ENCODE peak calls at places on chromosomes 3 and 15, in five cellular contexts. One of them, this sample, is unnamed.

GRCh38 chr3:9870978-9871377 is 9.1 kb downstream of the CIDEC start:
- DNase-seq in GM19239: no peak
- DNase-seq in transverse colon: no peak
- DNase-seq in B cell: no peak
- DNase-seq in ELR: peak; percentile 86
- DNase-seq in this sample: no peak

GRCh38 chr3:158097571-158098553 is 8.4 kb downstream of the SHOX2 start:
- DNase-seq in GM19239: peak; percentile 74
- DNase-seq in transverse colon: peak; percentile 86
- DNase-seq in B cell: peak; percentile 80
- DNase-seq in ELR: peak; percentile 62
- DNase-seq in this sample: peak; percentile 88

GRCh38 chr3:128805771-128806170 is 73.6 kb upstream of the ACAD9 start:
- DNase-seq in GM19239: no peak
- DNase-seq in transverse colon: no peak
- DNase-seq in B cell: no peak
- DNase-seq in ELR: peak; percentile 89
- DNase-seq in this sample: no peak

GRCh38 chr3:10581251-10581650 is 75.9 kb upstream of the ATP2B2 start:
- DNase-seq in GM19239: no peak
- DNase-seq in transverse colon: no peak
- DNase-seq in B cell: no peak
- DNase-seq in ELR: no peak
- DNase-seq in this sample: no peak

GRCh38 chr15:66797921-66798320 is 95.9 kb downstream of the SMAD6 start:
- DNase-seq in GM19239: no peak
- DNase-seq in transverse colon: no peak
- DNase-seq in B cell: no peak
- DNase-seq in ELR: no peak
- DNase-seq in this sample: no peak

GRCh38 chr15:98755138-98755537 is 106.8 kb downstream of the IGF1R start:
- DNase-seq in GM19239: no peak
- DNase-seq in transverse colon: no peak
- DNase-seq in B cell: no peak
- DNase-seq in ELR: peak; percentile 6
- DNase-seq in this sample: no peak

GRCh38 chr3:45123841-45124269 is 22.3 kb downstream of the CDCP1 start:
- DNase-seq in GM19239: no peak
- DNase-seq in transverse colon: no peak
- DNase-seq in B cell: no peak
- DNase-seq in ELR: peak; percentile 96
- DNase-seq in this sample: no peak

GRCh38 chr3:153977148-153977547 is 144.0 kb upstream of the ARHGEF26 start:
- DNase-seq in GM19239: no peak
- DNase-seq in transverse colon: no peak
- DNase-seq in B cell: no peak
- DNase-seq in ELR: no peak
- DNase-seq in this sample: no peak

GRCh38 chr3:152524198-152525140 is 255.7 kb downstream of the MBNL1 start:
- DNase-seq in GM19239: no peak
- DNase-seq in transverse colon: peak; percentile 38
- DNase-seq in B cell: peak; percentile 45
- DNase-seq in ELR: peak; percentile 66
- DNase-seq in this sample: no peak

GRCh38 chr15:76964157-76964556 is 30.8 kb upstream of the PSTPIP1 start:
- DNase-seq in GM19239: no peak
- DNase-seq in transverse colon: no peak
- DNase-seq in B cell: no peak
- DNase-seq in ELR: peak; percentile 29
- DNase-seq in this sample: no peak

GRCh38 chr3:184685646-184686045 is 26.2 kb downstream of the MAGEF1 start:
- DNase-seq in GM19239: no peak
- DNase-seq in transverse colon: no peak
- DNase-seq in B cell: no peak
- DNase-seq in ELR: no peak
- DNase-seq in this sample: no peak

GRCh38 chr3:69197922-69198540 is 75.6 kb upstream of the LMOD3 start:
- DNase-seq in GM19239: no peak
- DNase-seq in transverse colon: peak; percentile 22
- DNase-seq in B cell: no peak
- DNase-seq in ELR: no peak
- DNase-seq in this sample: no peak

GRCh38 chr3:141147657-141148056 is 84.0 kb upstream of the PXYLP1 start:
- DNase-seq in GM19239: no peak
- DNase-seq in transverse colon: no peak
- DNase-seq in B cell: no peak
- DNase-seq in ELR: no peak
- DNase-seq in this sample: no peak

GRCh38 chr15:74322558-74323180 is 44.8 kb downstream of the CYP11A1 start:
- DNase-seq in GM19239: peak; percentile 79
- DNase-seq in transverse colon: peak; percentile 52
- DNase-seq in B cell: peak; percentile 60
- DNase-seq in ELR: peak; percentile 70
- DNase-seq in this sample: peak; percentile 81

GRCh38 chr3:177026505-177027277 is 170.6 kb downstream of the TBL1XR1 start:
- DNase-seq in GM19239: no peak
- DNase-seq in transverse colon: no peak
- DNase-seq in B cell: no peak
- DNase-seq in ELR: no peak
- DNase-seq in this sample: no peak

GRCh38 chr3:89107461-89108035 is at the start of gene EPHA3:
- DNase-seq in GM19239: no peak
- DNase-seq in transverse colon: peak; percentile 52
- DNase-seq in B cell: peak; percentile 58
- DNase-seq in ELR: peak; percentile 47
- DNase-seq in this sample: peak; percentile 8

GRCh38 chr3:71142440-71143161 is 440.9 kb downstream of the FOXP1 start:
- DNase-seq in GM19239: no peak
- DNase-seq in transverse colon: no peak
- DNase-seq in B cell: no peak
- DNase-seq in ELR: no peak
- DNase-seq in this sample: no peak

GRCh38 chr15:61097852-61098251 is 131.2 kb downstream of the RORA start:
- DNase-seq in GM19239: no peak
- DNase-seq in transverse colon: no peak
- DNase-seq in B cell: no peak
- DNase-seq in ELR: no peak
- DNase-seq in this sample: no peak

GRCh38 chr15:26667222-26667988 is 105.5 kb downstream of the GABRB3 start:
- DNase-seq in GM19239: no peak
- DNase-seq in transverse colon: no peak
- DNase-seq in B cell: no peak
- DNase-seq in ELR: no peak
- DNase-seq in this sample: no peak

GRCh38 chr15:63389902-63390301 is 8.3 kb upstream of the CA12 start:
- DNase-seq in GM19239: no peak
- DNase-seq in transverse colon: peak; percentile 96
- DNase-seq in B cell: no peak
- DNase-seq in ELR: no peak
- DNase-seq in this sample: no peak

GRCh38 chr3:134618986-134619615 is 31.7 kb downstream of the KY start:
- DNase-seq in GM19239: no peak
- DNase-seq in transverse colon: no peak
- DNase-seq in B cell: no peak
- DNase-seq in ELR: no peak
- DNase-seq in this sample: no peak

GRCh38 chr15:40291088-40291574 is 8.3 kb upstream of the ANKRD63 start:
- DNase-seq in GM19239: no peak
- DNase-seq in transverse colon: peak; percentile 68
- DNase-seq in B cell: no peak
- DNase-seq in ELR: peak; percentile 70
- DNase-seq in this sample: no peak

GRCh38 chr3:16809482-16809881 is 75.3 kb upstream of the PLCL2 start:
- DNase-seq in GM19239: no peak
- DNase-seq in transverse colon: no peak
- DNase-seq in B cell: no peak
- DNase-seq in ELR: no peak
- DNase-seq in this sample: no peak

GRCh38 chr15:51332211-51333147 is 5.9 kb downstream of the CYP19A1 start:
- DNase-seq in GM19239: no peak
- DNase-seq in transverse colon: no peak
- DNase-seq in B cell: no peak
- DNase-seq in ELR: peak; percentile 15
- DNase-seq in this sample: no peak

GRCh38 chr3:179073816-179074215 is 2.2 kb upstream of the ZMAT3 start:
- DNase-seq in GM19239: no peak
- DNase-seq in transverse colon: no peak
- DNase-seq in B cell: no peak
- DNase-seq in ELR: no peak
- DNase-seq in this sample: no peak

GRCh38 chr3:22981176-22981575 is 222.0 kb upstream of the UBE2E2 start:
- DNase-seq in GM19239: no peak
- DNase-seq in transverse colon: no peak
- DNase-seq in B cell: no peak
- DNase-seq in ELR: no peak
- DNase-seq in this sample: no peak

GRCh38 chr15:78035319-78035718 is 42.2 kb downstream of the TBC1D2B start:
- DNase-seq in GM19239: no peak
- DNase-seq in transverse colon: no peak
- DNase-seq in B cell: no peak
- DNase-seq in ELR: no peak
- DNase-seq in this sample: no peak

GRCh38 chr15:42159381-42160015 is 3.1 kb upstream of the PLA2G4F start:
- DNase-seq in GM19239: no peak
- DNase-seq in transverse colon: no peak
- DNase-seq in B cell: peak; percentile 20
- DNase-seq in ELR: no peak
- DNase-seq in this sample: no peak

GRCh38 chr15:27479232-27480140 is 508.5 kb downstream of the GABRG3 start:
- DNase-seq in GM19239: no peak
- DNase-seq in transverse colon: no peak
- DNase-seq in B cell: no peak
- DNase-seq in ELR: no peak
- DNase-seq in this sample: no peak

GRCh38 chr15:68821190-68821897 is 649 bp upstream of the ANP32A start:
- DNase-seq in GM19239: no peak
- DNase-seq in transverse colon: no peak
- DNase-seq in B cell: no peak
- DNase-seq in ELR: no peak
- DNase-seq in this sample: no peak

This sample was measured in GM12891.